ENCODE peak calls at places on chromosomes 5 and 9, in nine cellular contexts. One of them, this sample, is unnamed. For H3K36me3, the result is how much of the 10 kb centered on the place peaks cover.

GRCh38 chr5:157252741-157253465 is 13.0 kb upstream of the CYFIP2 start:
- DNase-seq in PC-9: no peak
- DNase-seq in GM23248: peak
- DNase-seq in astrocyte: peak
- DNase-seq in fibroblast of lung: no peak
- DNase-seq in HCT116: no peak
- DNase-seq in neural progenitor cell: no peak
- DNase-seq in A673: no peak
- DNase-seq in hepatocyte: no peak
- DNase-seq in this sample: no peak

GRCh38 chr5:59069438-59070079 is 486.7 kb downstream of the RAB3C start:
- DNase-seq in A673: peak
- DNase-seq in fibroblast of lung: peak
- DNase-seq in GM23248: peak
- DNase-seq in HCT116: no peak
- DNase-seq in astrocyte: peak
- DNase-seq in PC-9: peak
- DNase-seq in neural progenitor cell: no peak
- DNase-seq in hepatocyte: peak
- DNase-seq in this sample: peak

GRCh38 chr5:14295610-14296009 is 152.5 kb downstream of the TRIO start:
- DNase-seq in HCT116: no peak
- DNase-seq in hepatocyte: no peak
- DNase-seq in A673: no peak
- DNase-seq in neural progenitor cell: no peak
- DNase-seq in fibroblast of lung: no peak
- DNase-seq in PC-9: no peak
- DNase-seq in astrocyte: no peak
- DNase-seq in GM23248: no peak
- DNase-seq in this sample: no peak

GRCh38 chr5:39495294-39495693 is 70.5 kb upstream of the DAB2 start:
- DNase-seq in A673: no peak
- DNase-seq in PC-9: no peak
- DNase-seq in hepatocyte: no peak
- DNase-seq in fibroblast of lung: peak
- DNase-seq in GM23248: no peak
- DNase-seq in astrocyte: no peak
- DNase-seq in neural progenitor cell: no peak
- DNase-seq in HCT116: no peak
- DNase-seq in this sample: no peak

GRCh38 chr9:108691614-108692013 is 164.2 kb downstream of the ACTL7B start:
- DNase-seq in fibroblast of lung: no peak
- DNase-seq in astrocyte: no peak
- DNase-seq in neural progenitor cell: no peak
- DNase-seq in A673: no peak
- DNase-seq in hepatocyte: peak
- DNase-seq in HCT116: peak
- DNase-seq in GM23248: no peak
- DNase-seq in PC-9: peak
- DNase-seq in this sample: peak

GRCh38 chr5:114716955-114717354 is 355.1 kb downstream of the KCNN2 start:
- DNase-seq in astrocyte: no peak
- DNase-seq in PC-9: no peak
- DNase-seq in GM23248: no peak
- DNase-seq in A673: no peak
- DNase-seq in neural progenitor cell: no peak
- DNase-seq in HCT116: no peak
- DNase-seq in hepatocyte: no peak
- DNase-seq in fibroblast of lung: no peak
- DNase-seq in this sample: no peak

GRCh38 chr9:107144475-107144874 is 138.6 kb upstream of the RAD23B start:
- DNase-seq in hepatocyte: no peak
- DNase-seq in astrocyte: no peak
- DNase-seq in neural progenitor cell: no peak
- DNase-seq in fibroblast of lung: no peak
- DNase-seq in A673: no peak
- DNase-seq in HCT116: no peak
- DNase-seq in PC-9: no peak
- DNase-seq in GM23248: no peak
- DNase-seq in this sample: no peak

GRCh38 chr5:143183989-143184388 is 219.5 kb downstream of the NR3C1 start:
- DNase-seq in HCT116: no peak
- DNase-seq in GM23248: no peak
- DNase-seq in neural progenitor cell: no peak
- DNase-seq in A673: no peak
- DNase-seq in hepatocyte: no peak
- DNase-seq in fibroblast of lung: no peak
- DNase-seq in PC-9: no peak
- DNase-seq in astrocyte: no peak
- DNase-seq in this sample: no peak

GRCh38 chr5:110058175-110058574 is 368.4 kb downstream of the MAN2A1 start:
- DNase-seq in neural progenitor cell: no peak
- DNase-seq in GM23248: no peak
- DNase-seq in A673: no peak
- DNase-seq in PC-9: no peak
- DNase-seq in HCT116: no peak
- DNase-seq in fibroblast of lung: no peak
- DNase-seq in hepatocyte: no peak
- DNase-seq in astrocyte: no peak
- DNase-seq in this sample: no peak

GRCh38 chr9:14428781-14429230 is 114.9 kb upstream of the NFIB start:
- DNase-seq in hepatocyte: peak
- DNase-seq in PC-9: peak
- DNase-seq in neural progenitor cell: peak
- DNase-seq in astrocyte: peak
- DNase-seq in GM23248: peak
- DNase-seq in fibroblast of lung: peak
- DNase-seq in HCT116: peak
- DNase-seq in A673: peak
- DNase-seq in this sample: peak

GRCh38 chr5:6473284-6473683 is 24.6 kb downstream of the UBE2QL1 start:
- DNase-seq in neural progenitor cell: no peak
- DNase-seq in hepatocyte: no peak
- DNase-seq in GM23248: no peak
- DNase-seq in fibroblast of lung: no peak
- DNase-seq in A673: no peak
- DNase-seq in PC-9: no peak
- DNase-seq in astrocyte: no peak
- DNase-seq in HCT116: no peak
- DNase-seq in this sample: no peak

GRCh38 chr5:146825033-146825432 is 53.5 kb downstream of the PPP2R2B start:
- DNase-seq in A673: peak
- DNase-seq in neural progenitor cell: peak
- DNase-seq in HCT116: no peak
- DNase-seq in astrocyte: peak
- DNase-seq in PC-9: peak
- DNase-seq in hepatocyte: peak
- DNase-seq in GM23248: peak
- DNase-seq in fibroblast of lung: peak
- DNase-seq in this sample: peak

GRCh38 chr9:125807065-125807464 is 59.9 kb downstream of the PBX3 start:
- DNase-seq in neural progenitor cell: no peak
- DNase-seq in hepatocyte: peak
- DNase-seq in PC-9: no peak
- DNase-seq in HCT116: no peak
- DNase-seq in astrocyte: peak
- DNase-seq in GM23248: peak
- DNase-seq in fibroblast of lung: peak
- DNase-seq in A673: no peak
- DNase-seq in this sample: peak

DNA sequence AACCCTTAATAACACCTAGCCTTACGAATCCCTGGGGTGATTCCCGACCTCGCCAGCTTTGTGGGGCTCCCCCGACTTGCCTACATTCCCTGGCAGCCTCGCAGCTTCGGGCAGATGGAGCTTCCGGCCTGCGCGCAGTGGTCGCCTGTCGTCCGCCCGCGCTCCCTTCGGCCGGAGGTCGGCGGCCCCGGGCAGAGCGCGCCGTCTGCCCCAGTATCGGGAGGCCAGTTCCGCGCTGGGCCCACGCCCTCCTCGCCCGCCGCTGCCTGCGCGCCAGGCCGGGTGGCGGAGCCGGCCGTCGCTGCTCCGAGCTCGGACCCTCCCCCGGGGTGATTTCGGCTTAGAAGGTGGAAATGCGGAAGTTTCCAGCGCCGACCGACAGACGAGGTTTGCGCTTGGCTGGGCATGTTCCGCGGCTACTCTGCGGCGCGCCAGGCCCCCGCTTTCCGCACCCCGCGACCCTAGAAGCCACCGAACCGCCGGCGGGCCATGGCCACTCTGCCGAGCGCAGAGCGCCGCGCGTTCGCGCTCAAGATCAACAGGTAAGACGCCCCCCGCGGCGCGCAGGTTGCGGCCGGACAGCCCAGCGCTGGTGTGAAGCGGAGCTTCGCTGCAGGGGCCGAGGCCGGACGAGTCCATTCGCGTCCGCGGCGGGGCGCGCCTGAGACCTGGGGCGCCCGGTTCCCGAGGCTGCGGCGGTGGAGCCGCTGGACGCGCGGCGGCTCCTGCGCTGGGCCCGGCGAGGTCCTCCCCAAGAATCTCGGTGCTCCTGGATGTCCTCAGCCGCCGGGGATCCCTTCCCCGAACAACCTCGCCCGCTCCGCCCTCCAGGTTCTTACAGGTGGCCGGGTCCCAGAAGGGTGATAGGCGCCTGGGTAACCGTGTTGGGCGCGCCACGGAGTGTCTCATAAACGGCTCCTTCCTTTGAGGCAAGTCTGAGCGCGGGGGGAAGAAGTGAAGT is at the start of gene DOCK8:
- DNase-seq in neural progenitor cell: peak
- DNase-seq in GM23248: peak
- DNase-seq in astrocyte: peak
- DNase-seq in A673: no peak
- DNase-seq in hepatocyte: peak
- DNase-seq in fibroblast of lung: no peak
- DNase-seq in HCT116: peak
- DNase-seq in PC-9: peak
- DNase-seq in this sample: peak
- TF ChIP-seq EZH2 in neural progenitor cell: peak
- TF ChIP-seq EZH2 in GM23248: no peak
- TF ChIP-seq EZH2 in astrocyte: peak
- TF ChIP-seq EZH2 in A673: peak
- TF ChIP-seq EZH2 in hepatocyte: peak
- TF ChIP-seq EZH2 in fibroblast of lung: peak
- TF ChIP-seq EZH2 in HCT116: no peak
- TF ChIP-seq EZH2 in PC-9: no peak
- TF ChIP-seq EZH2 in this sample: no peak

DNA sequence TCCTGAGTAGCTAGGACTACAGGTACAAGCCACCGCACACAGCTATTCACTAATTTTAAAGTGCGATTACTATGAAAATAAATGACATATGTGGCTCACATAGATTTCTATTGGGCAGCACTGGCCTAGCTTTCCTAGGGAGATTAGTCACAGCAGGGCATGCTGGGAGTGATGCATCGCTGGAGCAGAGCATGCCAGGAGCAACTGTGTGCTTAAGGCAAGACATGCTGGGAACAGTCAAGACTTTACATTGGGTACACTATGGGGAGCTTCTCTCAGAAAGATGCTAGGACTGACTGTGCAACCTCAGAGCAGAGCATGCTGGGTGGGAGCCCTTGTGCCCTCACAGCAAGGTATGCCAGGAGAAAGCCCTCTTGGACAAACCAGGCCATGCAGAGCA is 9.3 kb downstream of the ST6GALNAC6 start:
- DNase-seq in PC-9: no peak
- DNase-seq in HCT116: no peak
- DNase-seq in A673: no peak
- DNase-seq in GM23248: peak
- DNase-seq in fibroblast of lung: no peak
- DNase-seq in astrocyte: no peak
- DNase-seq in neural progenitor cell: no peak
- DNase-seq in hepatocyte: no peak
- DNase-seq in this sample: no peak
- H3K36me3 ChIP-seq in PC-9: under half
- H3K36me3 ChIP-seq in HCT116: half or more
- H3K36me3 ChIP-seq in A673: half or more
- H3K36me3 ChIP-seq in GM23248: half or more
- H3K36me3 ChIP-seq in fibroblast of lung: under half
- H3K36me3 ChIP-seq in astrocyte: under half
- H3K36me3 ChIP-seq in neural progenitor cell: under half
- H3K36me3 ChIP-seq in hepatocyte: under half
- H3K36me3 ChIP-seq in this sample: under half

DNA sequence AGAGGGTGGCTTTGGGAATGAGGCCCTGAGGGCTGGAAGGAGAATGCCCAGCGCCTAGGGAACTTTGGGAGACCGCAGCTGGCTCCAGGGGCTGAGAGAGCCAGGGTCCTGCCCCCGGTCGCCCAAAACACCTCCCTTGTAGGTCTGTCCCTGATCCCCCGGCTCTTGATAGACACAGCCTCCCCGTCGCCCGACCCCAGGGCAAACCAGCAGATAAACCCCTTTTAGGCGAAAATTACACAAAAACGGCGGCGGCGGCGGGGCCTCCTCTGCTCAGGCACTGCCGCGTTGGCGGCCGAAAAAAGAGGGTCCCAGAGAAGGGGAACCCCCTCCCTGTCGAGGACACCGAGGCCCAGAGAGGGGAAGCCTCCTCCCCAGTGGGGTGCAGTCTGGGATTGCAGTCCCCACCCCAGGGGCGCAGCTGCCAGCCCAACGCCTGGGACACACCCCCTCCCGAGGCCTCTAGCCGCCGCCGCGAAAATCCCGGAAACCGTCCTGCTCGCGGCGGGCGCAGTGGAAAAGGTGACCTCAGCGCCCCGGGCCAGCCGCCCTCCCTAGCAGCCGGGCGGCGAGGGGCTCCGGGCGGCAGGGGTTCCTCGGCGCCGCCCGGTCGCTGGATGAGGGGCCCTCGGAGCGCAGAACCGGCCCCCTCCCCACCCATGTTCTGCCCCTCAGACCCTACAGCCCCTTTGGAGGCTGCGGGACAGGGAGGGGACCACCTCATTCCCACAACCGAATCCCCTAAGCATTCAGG is 3.1 kb upstream of the BARX1 start:
- DNase-seq in hepatocyte: peak
- DNase-seq in neural progenitor cell: peak
- DNase-seq in A673: no peak
- DNase-seq in PC-9: no peak
- DNase-seq in GM23248: no peak
- DNase-seq in astrocyte: no peak
- DNase-seq in fibroblast of lung: no peak
- DNase-seq in HCT116: no peak
- DNase-seq in this sample: no peak
- TF ChIP-seq EZH2 in hepatocyte: peak
- TF ChIP-seq EZH2 in neural progenitor cell: peak
- TF ChIP-seq EZH2 in A673: no peak
- TF ChIP-seq EZH2 in PC-9: no peak
- TF ChIP-seq EZH2 in GM23248: no peak
- TF ChIP-seq EZH2 in astrocyte: no peak
- TF ChIP-seq EZH2 in fibroblast of lung: no peak
- TF ChIP-seq EZH2 in HCT116: no peak
- TF ChIP-seq EZH2 in this sample: no peak

DNA sequence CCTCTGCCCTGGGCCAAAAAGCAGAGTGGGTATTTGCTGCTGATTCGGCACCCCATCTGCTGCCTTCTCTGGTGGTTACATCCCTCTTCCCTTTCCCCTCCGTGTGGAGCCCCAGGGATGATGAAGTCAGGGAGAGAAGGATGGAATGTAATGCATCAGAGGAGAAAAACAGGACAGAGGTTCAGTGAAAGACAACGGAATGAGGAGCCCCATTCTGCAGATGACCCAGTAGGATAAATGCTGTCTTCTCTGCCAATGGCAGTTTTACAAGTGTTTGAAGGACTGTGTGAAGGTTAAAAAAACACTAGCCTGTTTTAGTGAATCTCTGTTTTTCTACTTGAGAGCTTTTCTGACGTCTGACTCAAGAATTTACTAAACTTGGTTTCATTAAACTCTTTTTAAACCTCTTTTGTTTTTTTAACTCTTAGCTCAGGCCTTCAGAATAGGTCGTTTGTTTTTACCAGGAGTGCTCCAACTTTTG is 86.3 kb downstream of the NLN start:
- DNase-seq in GM23248: peak
- DNase-seq in A673: no peak
- DNase-seq in HCT116: no peak
- DNase-seq in PC-9: no peak
- DNase-seq in fibroblast of lung: no peak
- DNase-seq in neural progenitor cell: no peak
- DNase-seq in hepatocyte: no peak
- DNase-seq in astrocyte: peak
- DNase-seq in this sample: no peak
- H3K36me3 ChIP-seq in GM23248: under half
- H3K36me3 ChIP-seq in A673: under half
- H3K36me3 ChIP-seq in HCT116: under half
- H3K36me3 ChIP-seq in PC-9: under half
- H3K36me3 ChIP-seq in fibroblast of lung: under half
- H3K36me3 ChIP-seq in neural progenitor cell: under half
- H3K36me3 ChIP-seq in hepatocyte: under half
- H3K36me3 ChIP-seq in astrocyte: under half
- H3K36me3 ChIP-seq in this sample: under half